ENCODE peak calls at places on chromosomes 4 and X, in six cellular contexts. C is hippocampal formation; L is IMR-90; B is stimulated activated CD4-positive, alpha-beta T cell treated with anti-CD3 and anti-CD28 coated beads, Interleukin-4, amount 100 ng/mL, for 48 hours; Y is NCI-H2171 treated with DMSO at 0.1 percent for 48 hours; N is ELF-1. J is an unnamed sample.

GRCh38 chrX:119605398-119605738 is 856 bp downstream of the NKRF start:
- DNase-seq in C (no peak), L (no peak), B (no peak), Y (no peak), N (peak; percentile 36), J (no peak)

GRCh38 chr4:184899261-184900134 is 73.7 kb upstream of the ACSL1 start:
- DNase-seq in C (no peak), L (peak; percentile 8), B (no peak), Y (no peak), N (no peak), J (peak; percentile 7)

GRCh38 chrX:115018944-115019343 is 1.5 kb upstream of the IL13RA2 start:
- DNase-seq in C (no peak), L (no peak), B (no peak), Y (no peak), N (no peak), J (no peak)

GRCh38 chr4:55214172-55214571 is 88.8 kb upstream of the KDR start:
- DNase-seq in C (no peak), L (no peak), B (no peak), Y (no peak), N (peak; percentile 21), J (no peak)

GRCh38 chrX:115147220-115147619 is 42.0 kb upstream of the RBMXL3 start:
- DNase-seq in C (no peak), L (peak; percentile 40), B (no peak), Y (peak; percentile 20), N (no peak), J (no peak)

GRCh38 chr4:3037957-3038451 is 36.3 kb downstream of the HTT-AS start:
- DNase-seq in C (no peak), L (no peak), B (no peak), Y (no peak), N (no peak), J (peak; percentile 90)

GRCh38 chrX:3609800-3610199 is 103.6 kb downstream of the PRKX start:
- DNase-seq in C (no peak), L (peak; percentile 88), B (no peak), Y (no peak), N (no peak), J (no peak)

GRCh38 chrX:25004040-25004439 is 11.7 kb downstream of the ARX start:
- DNase-seq in C (no peak), L (no peak), B (no peak), Y (no peak), N (no peak), J (no peak)

GRCh38 chr4:130210871-130211270 is 1114.9 kb downstream of the C4orf33 start:
- DNase-seq in C (no peak), L (no peak), B (no peak), Y (peak; percentile 56), N (no peak), J (no peak)

GRCh38 chr4:7904108-7904516 is 35.5 kb downstream of the AFAP1 start:
- DNase-seq in C (no peak), L (peak; percentile 89), B (no peak), Y (no peak), N (no peak), J (no peak)

GRCh38 chr4:9785926-9786325 is 4.5 kb downstream of the DRD5 start:
- DNase-seq in C (no peak), L (no peak), B (no peak), Y (no peak), N (no peak), J (no peak)

GRCh38 chrX:50067435-50068292 is 133.1 kb downstream of the AKAP4 start:
- DNase-seq in C (peak; percentile 30), L (peak; percentile 47), B (no peak), Y (peak; percentile 85), N (peak; percentile 93), J (no peak)

GRCh38 chr4:172662113-172662512 is 506.5 kb upstream of the GALNT7 start:
- DNase-seq in C (no peak), L (no peak), B (no peak), Y (no peak), N (no peak), J (no peak)

GRCh38 chr4:169279111-169279510 is 8.4 kb upstream of the SH3RF1 start:
- DNase-seq in C (no peak), L (peak; percentile 75), B (no peak), Y (no peak), N (no peak), J (no peak)

GRCh38 chr4:111542056-111542455 is 603.2 kb upstream of the FAM241A start:
- DNase-seq in C (no peak), L (peak; percentile 13), B (no peak), Y (no peak), N (no peak), J (no peak)

GRCh38 chrX:71111141-71111843 is at the start of gene IL2RG:
- DNase-seq in C (no peak), L (no peak), B (peak; percentile 39), Y (no peak), N (no peak), J (peak; percentile 60)

GRCh38 chr4:55358668-55359067 is 12.6 kb downstream of the SRD5A3 start:
- DNase-seq in C (no peak), L (peak; percentile 78), B (no peak), Y (no peak), N (no peak), J (no peak)

GRCh38 chr4:10622728-10623127 is 61.8 kb downstream of the CLNK start:
- DNase-seq in C (no peak), L (no peak), B (no peak), Y (no peak), N (peak; percentile 20), J (no peak)

GRCh38 chrX:71489540-71489939 is 43.4 kb upstream of the OGT start:
- DNase-seq in C (no peak), L (no peak), B (no peak), Y (no peak), N (no peak), J (no peak)

GRCh38 chr4:183448436-183448835 is 4.0 kb downstream of the CDKN2AIP start:
- DNase-seq in C (no peak), L (no peak), B (no peak), Y (no peak), N (no peak), J (no peak)

GRCh38 chr4:102321260-102321991 is 23.9 kb downstream of the SLC39A8 start:
- DNase-seq in C (no peak), L (no peak), B (no peak), Y (no peak), N (peak; percentile 6), J (no peak)

GRCh38 chr4:111454961-111455360 is 690.3 kb upstream of the FAM241A start:
- DNase-seq in C (no peak), L (no peak), B (no peak), Y (no peak), N (peak; percentile 5), J (no peak)

GRCh38 chrX:78011846-78012245 is 42.4 kb upstream of the PGAM4 start:
- DNase-seq in C (no peak), L (peak; percentile 48), B (no peak), Y (no peak), N (no peak), J (no peak)